ENCODE peak calls at places on chromosomes 2 and 18, in seven cellular contexts. P, E, X, W, I, Z and S are unnamed samples.

GRCh38 chr2:58466803-58467202 is 225.7 kb upstream of the FANCL start:
- DNase-seq in Z (no peak), W (no peak), P (no peak), E (no peak), X (no peak), I (no peak), S (no peak)

GRCh38 chr2:55772309-55772980 is 78.8 kb upstream of the PNPT1 start:
- DNase-seq in I (no peak), W (no peak), X (no peak), E (no peak), P (no peak), Z (no peak), S (no peak)

GRCh38 chr2:176873403-176873802 is 339.2 kb upstream of the HNRNPA3 start:
- DNase-seq in X (no peak), W (no peak), E (peak), P (no peak), Z (no peak), I (no peak), S (no peak)

GRCh38 chr2:236659758-236660150 is 90.1 kb downstream of the ACKR3 start:
- DNase-seq in W (no peak), P (no peak), I (no peak), Z (peak), X (no peak), E (peak), S (peak)

GRCh38 chr2:26344581-26345283 is 1.2 kb upstream of the SELENOI start:
- DNase-seq in P (no peak), I (no peak), X (peak), Z (no peak), E (peak), W (no peak), S (peak)

GRCh38 chr2:120312861-120313694 is 32.9 kb upstream of the INHBB start:
- DNase-seq in W (peak), Z (peak), P (peak), I (no peak), E (peak), X (peak), S (peak)

GRCh38 chr2:186274936-186275575 is 211.0 kb upstream of the ZC3H15 start:
- DNase-seq in Z (no peak), X (no peak), P (no peak), E (peak), I (peak), W (no peak), S (peak)

GRCh38 chr2:138180691-138181386 is 216.6 kb downstream of the HNMT start:
- DNase-seq in I (no peak), X (peak), Z (no peak), W (no peak), E (no peak), P (no peak), S (no peak)

GRCh38 chr18:72107647-72108046 is 436.5 kb downstream of the CBLN2 start:
- DNase-seq in W (no peak), E (no peak), P (no peak), X (peak), I (no peak), Z (no peak), S (peak)

GRCh38 chr2:20099780-20100179 is 48.4 kb upstream of the LAPTM4A start:
- DNase-seq in E (no peak), X (no peak), W (no peak), Z (no peak), I (no peak), P (no peak), S (no peak)

DNA sequence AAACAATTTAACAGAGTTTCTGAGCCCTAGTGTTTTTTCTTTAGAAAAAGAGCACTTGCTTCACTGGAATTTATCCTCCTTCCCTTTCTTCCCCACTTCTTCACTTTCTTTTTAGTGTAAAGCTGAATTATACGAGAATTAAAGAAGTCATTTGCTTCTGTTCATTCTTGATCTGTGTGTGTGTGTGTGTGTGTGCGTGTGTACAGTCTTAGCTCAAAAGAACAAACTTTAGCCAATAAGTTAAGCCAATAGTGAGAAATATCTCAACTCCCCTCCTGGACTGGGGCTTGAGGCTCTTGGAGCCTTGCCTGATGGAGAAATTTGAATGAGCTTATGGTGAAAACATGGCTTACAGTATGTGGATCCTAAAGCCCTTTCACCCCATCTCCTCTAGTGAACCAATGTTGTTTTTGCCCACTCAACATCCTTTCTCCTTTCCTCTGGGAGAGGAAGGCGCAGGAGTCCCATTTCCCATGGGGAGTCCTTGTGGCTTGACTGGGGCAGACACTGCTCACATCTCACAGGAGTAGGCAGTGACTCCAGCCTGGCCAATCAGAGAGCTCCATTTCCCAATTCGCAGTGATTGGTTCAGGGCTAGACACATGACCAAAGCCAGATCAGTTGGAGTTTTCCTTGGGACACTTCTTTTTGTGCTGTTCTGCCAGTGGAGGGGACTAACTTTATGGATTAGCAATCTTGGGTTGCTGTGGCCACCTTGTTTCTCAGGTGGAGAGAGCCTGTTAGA is 16.3 kb upstream of the MYO3B start:
- DNase-seq in X (no peak), P (no peak), I (no peak), E (no peak), Z (no peak), W (no peak), S (no peak)
- TF ChIP-seq CTCF in X (no peak), P (no peak), I (no peak), E (no peak), Z (no peak), W (no peak), S (no peak)

DNA sequence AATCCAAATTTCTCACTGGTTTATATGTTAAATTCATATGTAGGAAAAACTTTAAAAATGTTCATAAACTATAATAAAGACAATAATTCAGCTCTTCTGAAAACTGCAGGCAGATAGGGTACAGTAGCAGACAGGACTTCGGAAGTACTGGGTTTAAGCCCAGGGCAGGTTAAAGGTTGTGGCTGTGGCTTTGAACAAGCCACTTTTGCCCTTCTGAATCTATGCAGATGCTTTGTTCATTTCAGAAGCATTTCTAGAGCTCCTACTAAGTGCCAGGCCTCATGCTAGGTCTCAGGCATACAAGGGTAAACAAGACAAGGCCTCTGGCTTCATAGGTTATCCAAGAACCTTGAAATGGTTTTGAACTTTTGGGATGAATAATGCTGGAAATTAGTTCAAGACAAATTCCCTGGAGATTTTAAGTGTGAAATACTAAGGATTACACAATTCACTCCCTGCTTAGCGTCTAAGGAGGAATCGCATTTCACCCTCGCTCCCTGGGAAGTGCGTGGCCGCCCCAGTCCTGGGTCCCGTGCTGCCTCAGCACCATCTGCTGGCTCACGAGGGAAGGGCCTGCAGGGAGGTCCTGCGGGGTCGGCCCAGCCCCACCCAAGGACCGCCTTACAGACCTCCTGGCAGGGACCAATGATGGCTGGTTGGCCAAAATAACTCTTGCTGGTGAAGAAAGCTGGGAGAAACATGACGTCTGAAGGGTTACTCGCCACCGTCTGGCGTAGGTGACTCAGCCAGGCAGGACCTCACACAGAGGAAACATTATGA is 67.7 kb upstream of the L3MBTL4 start:
- DNase-seq in X (peak), P (peak), E (peak), Z (peak), I (no peak), W (peak), S (peak)
- TF ChIP-seq CTCF in X (peak), P (peak), E (peak), Z (peak), I (peak), W (peak), S (peak)

GRCh38 chr18:50878345-50879301 is at the start of gene ME2:
- DNase-seq in X (peak), Z (peak), I (no peak), W (peak), P (peak), E (peak), S (peak)
- TF ChIP-seq CTCF in X (no peak), Z (no peak), I (no peak), W (no peak), P (no peak), E (no peak), S (no peak)

DNA sequence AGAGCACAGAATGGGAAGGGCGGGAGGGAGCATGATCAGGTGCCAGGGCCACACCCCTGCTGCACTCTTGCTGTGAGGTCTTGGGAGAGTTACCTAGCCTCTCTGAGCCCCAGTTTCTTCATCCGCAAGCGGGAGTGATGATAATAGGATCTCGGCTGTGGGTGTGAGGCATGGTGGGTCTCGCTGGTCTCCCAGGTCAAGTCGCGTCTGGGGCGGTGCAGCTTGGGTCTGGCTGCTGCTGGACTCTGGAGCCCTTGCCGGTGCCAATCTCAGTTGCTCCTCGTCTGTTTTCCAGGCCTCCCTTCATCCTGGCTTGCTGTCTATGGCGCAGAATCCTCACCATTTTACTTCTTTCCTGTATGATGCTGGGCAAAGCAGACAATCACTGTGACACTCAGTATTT is 130.3 kb upstream of the RAB12 start:
- DNase-seq in W (no peak), Z (no peak), X (no peak), E (no peak), P (no peak), I (no peak), S (no peak)
- TF ChIP-seq CTCF in W (no peak), Z (no peak), X (no peak), E (no peak), P (no peak), I (no peak), S (no peak)

DNA sequence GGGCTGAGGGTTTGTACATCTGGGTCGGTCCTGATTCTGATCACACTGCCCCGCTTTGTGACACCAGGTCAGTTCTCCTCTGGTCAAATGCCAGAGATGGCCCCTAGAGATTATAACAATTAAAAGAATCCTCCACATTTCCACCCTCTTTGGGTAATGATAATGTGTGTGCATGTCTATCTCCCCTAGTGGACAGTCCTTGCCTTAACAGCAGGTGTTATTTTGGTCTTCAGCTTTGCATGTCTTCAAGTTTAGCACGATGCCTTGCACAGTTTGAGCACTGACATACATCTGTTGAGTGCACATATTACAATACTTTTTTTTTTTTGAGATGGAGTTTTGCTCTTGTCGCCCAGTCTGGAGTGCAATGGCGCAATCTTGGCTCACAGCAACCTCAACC is 25.7 kb upstream of the COX7A2L start:
- DNase-seq in I (no peak), Z (no peak), W (no peak), X (no peak), E (no peak), P (no peak), S (peak)
- TF ChIP-seq CTCF in I (no peak), Z (no peak), W (peak), X (peak), E (peak), P (no peak), S (peak)

DNA sequence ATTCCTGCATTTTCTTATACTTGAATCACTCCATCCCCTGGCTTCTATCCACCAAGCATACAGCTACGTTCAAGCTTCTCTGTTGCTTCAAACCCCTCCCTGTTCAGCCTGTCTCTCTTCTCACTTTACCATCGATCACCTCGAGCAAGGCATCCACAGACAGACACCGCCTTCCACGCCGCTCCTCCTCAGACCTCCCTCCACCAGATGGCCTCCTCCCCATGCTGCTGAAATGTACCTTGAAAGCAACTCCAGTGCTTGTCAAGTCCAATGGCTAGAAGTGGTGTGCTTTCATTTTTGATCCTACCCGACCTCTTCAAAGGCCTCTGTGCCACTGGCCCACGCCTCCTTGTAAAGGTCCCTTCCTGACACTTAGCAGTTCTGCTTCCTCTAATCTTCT is 131.3 kb upstream of the ACAA2 start:
- DNase-seq in X (no peak), Z (no peak), P (no peak), W (no peak), E (peak), I (no peak), S (peak)
- TF ChIP-seq CTCF in X (peak), Z (no peak), P (no peak), W (peak), E (no peak), I (peak), S (peak)

GRCh38 chr2:96527052-96527964 is 9.2 kb upstream of the ARID5A start:
- DNase-seq in I (no peak), P (no peak), X (peak), E (peak), W (no peak), Z (no peak), S (no peak)

GRCh38 chr2:96527990-96528679 is 8.4 kb upstream of the ARID5A start:
- DNase-seq in Z (no peak), E (peak), I (no peak), X (no peak), W (no peak), P (no peak), S (no peak)

GRCh38 chr2:96530144-96530430 is 6.5 kb upstream of the ARID5A start:
- DNase-seq in E (no peak), X (no peak), I (no peak), P (no peak), W (no peak), Z (no peak), S (no peak)

GRCh38 chr2:96529376-96530143 is 7.0 kb upstream of the ARID5A start:
- DNase-seq in E (no peak), P (no peak), Z (no peak), X (no peak), I (no peak), W (no peak), S (no peak)

GRCh38 chr2:96528680-96529375 is 7.7 kb upstream of the ARID5A start:
- DNase-seq in I (no peak), E (no peak), X (no peak), Z (no peak), W (no peak), P (no peak), S (no peak)
- TF ChIP-seq CTCF in I (no peak), E (no peak), X (no peak), Z (no peak), W (no peak), P (no peak), S (no peak)

DNA sequence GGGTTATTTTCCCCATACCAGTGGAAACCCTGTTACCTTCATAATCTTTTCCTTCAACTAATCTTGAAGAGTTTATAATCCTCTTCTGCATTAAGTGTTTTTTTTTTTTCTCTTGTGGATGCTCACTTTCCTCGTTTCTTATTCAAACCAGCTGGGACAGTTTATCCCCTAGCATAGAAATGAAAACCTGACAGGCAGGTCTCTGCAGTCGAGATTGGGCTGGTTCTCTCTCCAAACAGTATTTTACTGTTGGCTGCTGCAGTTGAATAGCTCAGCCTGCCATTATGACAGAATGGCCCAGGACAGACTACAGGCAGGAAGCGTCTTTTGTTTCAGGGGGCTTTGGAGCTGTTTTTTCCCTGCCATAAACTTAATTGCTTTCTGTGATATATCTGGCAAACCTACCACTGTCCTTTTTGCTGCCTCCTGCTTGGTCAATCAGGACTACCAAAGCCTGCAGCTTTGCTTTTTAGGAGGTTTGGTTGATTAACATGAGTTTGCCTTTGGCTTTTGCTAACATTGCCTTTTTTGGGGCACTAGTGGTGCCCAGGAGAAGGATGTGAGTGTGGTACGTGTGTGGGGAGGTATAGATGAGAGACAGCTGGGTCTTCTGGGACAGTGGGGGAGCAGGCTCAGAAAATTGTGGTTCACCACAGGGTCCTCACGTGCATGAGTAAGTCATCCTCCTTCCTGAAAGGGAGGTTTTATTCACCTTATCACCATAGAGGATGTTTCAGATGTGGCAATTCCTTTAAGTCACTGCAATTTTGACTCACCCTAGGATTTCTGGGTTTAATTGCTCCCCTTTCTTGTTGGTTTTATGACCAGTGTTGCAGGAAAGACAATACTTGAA is 128.7 kb downstream of the LYPD6B start:
- DNase-seq in E (no peak), I (no peak), X (peak), P (no peak), W (no peak), Z (no peak), S (peak)
- TF ChIP-seq CTCF in E (no peak), I (no peak), X (no peak), P (no peak), W (no peak), Z (no peak), S (no peak)

GRCh38 chr18:36627616-36628015 is 201.2 kb downstream of the TPGS2 start:
- DNase-seq in Z (no peak), P (no peak), W (no peak), E (no peak), I (no peak), X (no peak), S (peak)

GRCh38 chr18:36622610-36623009 is 206.2 kb downstream of the TPGS2 start:
- DNase-seq in X (no peak), Z (no peak), I (no peak), P (no peak), W (no peak), E (no peak), S (peak)

GRCh38 chr18:36625386-36625785 is 203.4 kb downstream of the TPGS2 start:
- DNase-seq in E (no peak), X (no peak), P (no peak), Z (no peak), I (no peak), W (no peak), S (no peak)

GRCh38 chr18:36623681-36624080 is 205.1 kb downstream of the TPGS2 start:
- DNase-seq in X (no peak), W (no peak), P (no peak), I (no peak), E (peak), Z (no peak), S (no peak)

GRCh38 chr18:36624451-36625167 is 204.2 kb downstream of the TPGS2 start:
- DNase-seq in Z (no peak), X (no peak), P (no peak), W (no peak), E (no peak), I (no peak), S (no peak)
- TF ChIP-seq CTCF in Z (no peak), X (peak), P (no peak), W (no peak), E (no peak), I (no peak), S (peak)

GRCh38 chr2:224997802-224998201 is 44.5 kb downstream of the DOCK10 start:
- DNase-seq in X (no peak), I (no peak), P (no peak), Z (no peak), E (peak), W (no peak), S (no peak)

GRCh38 chr2:224999784-225000183 is 42.5 kb downstream of the DOCK10 start:
- DNase-seq in W (no peak), P (no peak), Z (no peak), E (no peak), I (no peak), X (no peak), S (no peak)

GRCh38 chr2:225004531-225004930 is 37.7 kb downstream of the DOCK10 start:
- DNase-seq in E (peak), W (no peak), I (no peak), Z (no peak), P (no peak), X (no peak), S (peak)

GRCh38 chr2:225002656-225003045 is 39.6 kb downstream of the DOCK10 start:
- DNase-seq in W (no peak), X (no peak), Z (no peak), E (no peak), P (no peak), I (no peak), S (peak)

GRCh38 chr2:225002039-225002655 is 40.1 kb downstream of the DOCK10 start:
- DNase-seq in X (peak), I (no peak), P (no peak), E (peak), W (peak), Z (peak), S (peak)
- TF ChIP-seq CTCF in X (peak), I (peak), P (peak), E (peak), W (peak), Z (peak), S (peak)